ENCODE peak calls at places on chromosome 18, in six cellular contexts. T is fibroblast of the aortic adventitia, S is M059J, V is HFFc6, W is NCI-H1092 treated with DMSO at 0.1 percent for 48 hours, B is EL. M is an unnamed sample.

GRCh38 chr18:3248062-3248669 is 565 bp downstream of the MYL12A start:
- DNase-seq in V (no peak), B (no peak), W (no peak), T (peak; percentile 61), S (peak; percentile 40), M (peak; percentile 18)

GRCh38 chr18:51038110-51038509 is 8.1 kb downstream of the SMAD4 start:
- DNase-seq in V (no peak), B (no peak), W (no peak), S (no peak), T (no peak), M (no peak)

GRCh38 chr18:48862116-48862515 is 88.6 kb downstream of the SMAD7 start:
- DNase-seq in V (no peak), B (no peak), S (no peak), T (no peak), W (no peak), M (no peak)

GRCh38 chr18:25425030-25425429 is 73.1 kb upstream of the ZNF521 start:
- DNase-seq in T (no peak), W (no peak), V (no peak), S (peak; percentile 27), B (no peak), M (no peak)

GRCh38 chr18:58949031-58949430 is 84.4 kb downstream of the ZNF532 start:
- DNase-seq in B (no peak), T (no peak), V (no peak), S (no peak), W (no peak), M (no peak)

GRCh38 chr18:2083691-2084090 is 487.6 kb downstream of the METTL4 start:
- DNase-seq in S (peak; percentile 27), V (no peak), W (peak; percentile 12), B (no peak), T (no peak), M (no peak)

GRCh38 chr18:25650201-25650941 is 298.4 kb upstream of the ZNF521 start:
- DNase-seq in V (peak; percentile 95), T (peak; percentile 84), W (no peak), S (peak; percentile 98), B (peak; percentile 97), M (no peak)

GRCh38 chr18:71020342-71021096 is 731.7 kb downstream of the SOCS6 start:
- DNase-seq in V (no peak), T (peak; percentile 73), S (no peak), B (no peak), W (no peak), M (no peak)

GRCh38 chr18:71028285-71028762 is 739.5 kb downstream of the SOCS6 start:
- DNase-seq in B (no peak), W (no peak), T (no peak), S (peak; percentile 79), V (no peak), M (no peak)

GRCh38 chr18:63111549-63112402 is 207.8 kb downstream of the BCL2 start:
- DNase-seq in T (peak; percentile 15), V (no peak), W (no peak), B (no peak), S (no peak), M (no peak)

GRCh38 chr18:76445275-76445674 is 49.8 kb downstream of the ZNF516 start:
- DNase-seq in T (peak; percentile 87), V (peak; percentile 88), W (no peak), B (peak; percentile 86), S (peak; percentile 88), M (no peak)

GRCh38 chr18:79776674-79777073 is 21.1 kb upstream of the KCNG2 start:
- DNase-seq in S (no peak), W (no peak), B (no peak), V (no peak), T (no peak), M (no peak)

M was measured in G401.